ENCODE peak calls at places on chromosome 6, in seven cellular contexts. V is CD4-positive, CD25-positive, alpha-beta regulatory T cell; Z is Peyer's patch; W is BJ; C is astrocyte of the spinal cord; O is body of pancreas; U is esophagus squamous epithelium. J is an unnamed sample.

GRCh38 chr6:88166901-88167624 is 916 bp upstream of the CNR1 start:
- DNase-seq in W (no peak), Z (peak), V (no peak), U (no peak), O (no peak), C (no peak), J (no peak)

GRCh38 chr6:79280756-79281155 is 46.3 kb upstream of the HMGN3 start:
- DNase-seq in V (no peak), U (no peak), O (no peak), W (no peak), Z (no peak), C (no peak), J (no peak)

GRCh38 chr6:149129401-149130077 is 188.0 kb upstream of the TAB2 start:
- DNase-seq in V (no peak), Z (no peak), U (no peak), W (peak), C (peak), O (peak), J (peak)

GRCh38 chr6:105560611-105561066 is 157.8 kb upstream of the PREP start:
- DNase-seq in Z (no peak), C (peak), V (no peak), U (no peak), O (no peak), W (no peak), J (no peak)

GRCh38 chr6:164106345-164106769 is 691.8 kb downstream of the QKI start:
- DNase-seq in C (peak), O (no peak), Z (no peak), U (no peak), V (no peak), W (no peak), J (peak)

GRCh38 chr6:18720075-18720474 is 332.9 kb downstream of the RNF144B start:
- DNase-seq in U (no peak), W (no peak), Z (no peak), C (no peak), V (no peak), O (no peak), J (no peak)

GRCh38 chr6:14921170-14921569 is 324.7 kb upstream of the JARID2 start:
- DNase-seq in C (no peak), Z (no peak), O (peak), U (no peak), V (no peak), W (no peak), J (peak)

GRCh38 chr6:44966449-44967091 is 361.6 kb upstream of the RUNX2 start:
- DNase-seq in W (peak), U (no peak), O (no peak), V (no peak), C (peak), Z (no peak), J (no peak)

GRCh38 chr6:148565321-148565926 is 181.4 kb upstream of the UST start:
- DNase-seq in U (no peak), V (no peak), W (no peak), Z (no peak), O (no peak), C (no peak), J (no peak)

GRCh38 chr6:108831104-108831503 is 17.1 kb upstream of the ARMC2 start:
- DNase-seq in C (no peak), U (no peak), Z (no peak), V (no peak), W (no peak), O (no peak), J (peak)

GRCh38 chr6:150841697-150842096 is 23.8 kb upstream of the MTHFD1L start:
- DNase-seq in W (no peak), C (peak), U (no peak), O (no peak), V (no peak), Z (no peak), J (no peak)

GRCh38 chr6:32290886-32291450 is 67.1 kb upstream of the NOTCH4 start:
- DNase-seq in U (no peak), O (no peak), W (no peak), Z (no peak), V (no peak), C (no peak), J (no peak)

GRCh38 chr6:148263010-148263409 is 79.6 kb upstream of the SASH1 start:
- DNase-seq in V (no peak), C (no peak), O (no peak), W (no peak), Z (no peak), U (no peak), J (no peak)

GRCh38 chr6:107866606-107867301 is 42.6 kb upstream of the SCML4 start:
- DNase-seq in O (peak), W (no peak), Z (no peak), C (peak), V (peak), U (no peak), J (peak)

GRCh38 chr6:127590344-127590743 is 13.4 kb downstream of the C6orf58 start:
- DNase-seq in U (no peak), W (no peak), V (no peak), Z (no peak), O (no peak), C (no peak), J (no peak)

GRCh38 chr6:6583836-6584235 is 4.7 kb upstream of the LY86 start:
- DNase-seq in Z (no peak), V (no peak), O (no peak), C (no peak), U (no peak), W (no peak), J (no peak)

GRCh38 chr6:46323312-46323965 is 152.7 kb upstream of the ENPP5 start:
- DNase-seq in U (no peak), W (peak), Z (no peak), O (no peak), V (no peak), C (peak), J (no peak)

GRCh38 chr6:86273936-86274335 is 631.2 kb upstream of the SYNCRIP start:
- DNase-seq in U (no peak), W (no peak), O (no peak), Z (no peak), V (no peak), C (no peak), J (no peak)

GRCh38 chr6:85127696-85128225 is 322.1 kb upstream of the NT5E start:
- DNase-seq in C (no peak), V (no peak), O (no peak), U (no peak), W (no peak), Z (no peak), J (no peak)

DNA sequence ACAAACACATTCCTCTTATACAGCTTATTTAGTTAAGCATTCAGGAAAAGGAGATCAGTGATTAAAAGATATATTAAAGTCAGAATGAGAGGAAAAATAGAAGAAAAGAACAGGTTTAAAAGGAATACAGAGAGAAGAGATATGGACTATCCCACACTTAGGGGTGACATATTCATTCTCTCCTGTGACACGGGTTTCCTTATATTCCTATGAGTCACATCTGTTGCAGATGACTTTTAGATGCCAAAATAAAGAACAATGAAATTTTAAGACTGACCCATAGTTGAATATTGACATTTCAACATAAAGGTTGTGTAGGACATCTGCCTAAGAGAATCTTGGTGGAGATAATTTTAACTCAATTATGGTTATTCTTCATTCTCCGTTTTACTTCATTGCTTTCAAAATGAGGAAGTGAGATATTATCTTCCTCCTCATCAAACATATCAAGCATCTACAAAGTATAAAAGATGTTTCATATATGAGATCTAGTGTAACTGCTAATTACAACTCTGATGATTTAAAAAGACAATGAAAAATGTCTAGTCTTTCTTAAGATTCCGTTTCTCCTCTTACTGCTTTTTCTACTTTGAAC is 1336.7 kb upstream of the CITED2 start:
- DNase-seq in U (no peak), W (no peak), O (no peak), Z (no peak), C (no peak), V (no peak), J (no peak)
- H3K4me3 ChIP-seq in U (no peak), W (no peak), O (no peak), Z (no peak), C (no peak), V (no peak), J (no peak)

DNA sequence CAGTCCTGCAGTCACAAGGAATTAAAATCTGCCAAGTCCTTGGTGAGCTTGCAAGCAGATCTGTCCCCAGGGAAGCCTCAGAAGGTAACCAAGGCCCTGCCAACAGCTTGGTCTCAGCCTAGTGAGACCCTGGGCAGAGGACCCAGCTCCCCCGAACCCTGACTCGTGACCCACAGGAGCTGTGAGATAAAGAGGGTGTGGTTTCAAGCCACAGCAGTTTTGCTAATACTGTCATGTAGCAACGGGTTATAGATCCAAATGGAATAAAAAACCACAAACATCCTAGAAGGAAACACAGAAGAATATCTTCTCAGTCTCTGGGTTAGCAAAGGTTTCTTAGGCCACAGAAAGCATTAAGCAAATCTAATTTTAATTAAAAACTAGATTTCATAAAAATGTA is 145.6 kb downstream of the WDR27 start:
- DNase-seq in U (no peak), O (no peak), Z (no peak), C (peak), W (no peak), V (no peak), J (no peak)
- H3K4me3 ChIP-seq in U (no peak), O (no peak), Z (no peak), C (no peak), W (no peak), V (peak), J (no peak)

DNA sequence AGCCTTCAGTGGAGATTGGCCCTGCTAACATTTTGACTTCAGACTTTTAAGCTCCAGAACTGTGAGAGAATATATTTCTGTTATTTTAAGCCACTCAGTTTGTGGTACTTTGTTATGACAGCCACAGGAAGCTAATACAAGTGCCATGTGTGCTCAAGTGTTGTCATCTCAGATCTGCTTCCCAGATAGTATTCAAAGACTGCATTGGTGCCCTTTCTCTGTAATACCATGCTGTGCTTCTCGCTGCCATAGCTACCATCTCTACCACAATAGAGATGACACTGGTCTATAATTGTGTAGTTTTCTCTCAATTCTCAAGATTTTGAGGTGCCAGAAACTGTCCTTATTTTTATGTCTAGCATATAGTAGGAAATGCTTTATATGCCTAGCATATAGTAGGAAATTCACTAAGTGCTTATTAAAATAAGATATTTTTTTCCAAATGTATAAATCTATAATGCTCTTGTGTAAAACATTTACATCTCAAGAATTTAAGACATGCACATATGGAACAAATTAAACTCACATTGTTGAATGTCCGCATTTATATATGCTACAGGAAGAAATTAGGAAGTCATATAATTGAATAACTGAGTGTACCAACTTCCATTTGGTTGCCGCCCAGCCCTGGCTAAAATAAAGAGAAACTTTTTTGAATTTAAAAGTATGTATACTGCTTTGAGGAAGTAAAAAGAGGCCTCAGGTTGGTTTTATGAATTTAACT is 77.6 kb downstream of the TPBG start:
- DNase-seq in Z (no peak), O (no peak), V (no peak), C (no peak), W (no peak), U (no peak), J (no peak)
- H3K4me3 ChIP-seq in Z (no peak), O (no peak), V (no peak), C (no peak), W (no peak), U (no peak), J (no peak)

GRCh38 chr6:30689022-30689865 is 1.5 kb downstream of the NRM start:
- DNase-seq in O (no peak), Z (no peak), C (no peak), W (no peak), U (no peak), V (no peak), J (no peak)
- H3K4me3 ChIP-seq in O (no peak), Z (no peak), C (no peak), W (no peak), U (no peak), V (peak), J (no peak)

GRCh38 chr6:132487762-132488161 is 25.2 kb downstream of the STX7 start:
- DNase-seq in W (no peak), C (no peak), U (no peak), O (no peak), Z (no peak), V (peak), J (no peak)
- H3K4me3 ChIP-seq in W (no peak), C (no peak), U (no peak), O (no peak), Z (no peak), V (no peak), J (no peak)